ENCODE peak calls at places on chromosomes 12 and 14, in seven cellular contexts. One of them, this sample, is unnamed.

GRCh38 chr12:124913474-124914391 is 717 bp downstream of the UBC start:
- DNase-seq in NCI-H1092: no peak
- DNase-seq in tibial artery: peak
- DNase-seq in germinal center: peak
- DNase-seq in DND-41: peak
- DNase-seq in CD4-positive, CD25-positive, alpha-beta regulatory T cell: peak
- DNase-seq in choroid plexus epithelial cell: peak
- DNase-seq in this sample: peak

GRCh38 chr12:18897816-18898215 is 159.9 kb downstream of the CAPZA3 start:
- DNase-seq in NCI-H1092: no peak
- DNase-seq in tibial artery: no peak
- DNase-seq in germinal center: no peak
- DNase-seq in DND-41: no peak
- DNase-seq in CD4-positive, CD25-positive, alpha-beta regulatory T cell: no peak
- DNase-seq in choroid plexus epithelial cell: peak
- DNase-seq in this sample: no peak

GRCh38 chr12:27333311-27334009 is 824 bp downstream of the BMAL2 start:
- DNase-seq in NCI-H1092: no peak
- DNase-seq in tibial artery: peak
- DNase-seq in germinal center: peak
- DNase-seq in DND-41: peak
- DNase-seq in CD4-positive, CD25-positive, alpha-beta regulatory T cell: peak
- DNase-seq in choroid plexus epithelial cell: peak
- DNase-seq in this sample: peak

GRCh38 chr12:86137936-86138335 is 118.3 kb downstream of the MGAT4C start:
- DNase-seq in NCI-H1092: no peak
- DNase-seq in tibial artery: no peak
- DNase-seq in germinal center: no peak
- DNase-seq in DND-41: no peak
- DNase-seq in CD4-positive, CD25-positive, alpha-beta regulatory T cell: no peak
- DNase-seq in choroid plexus epithelial cell: peak
- DNase-seq in this sample: no peak

GRCh38 chr14:69491226-69491625 is 6.7 kb downstream of the PLEKHD1 start:
- DNase-seq in NCI-H1092: no peak
- DNase-seq in tibial artery: no peak
- DNase-seq in germinal center: no peak
- DNase-seq in DND-41: no peak
- DNase-seq in CD4-positive, CD25-positive, alpha-beta regulatory T cell: no peak
- DNase-seq in choroid plexus epithelial cell: no peak
- DNase-seq in this sample: no peak

GRCh38 chr12:111529424-111530368 is 69.4 kb downstream of the ATXN2 start:
- DNase-seq in NCI-H1092: no peak
- DNase-seq in tibial artery: no peak
- DNase-seq in germinal center: peak
- DNase-seq in DND-41: peak
- DNase-seq in CD4-positive, CD25-positive, alpha-beta regulatory T cell: peak
- DNase-seq in choroid plexus epithelial cell: peak
- DNase-seq in this sample: no peak

GRCh38 chr14:88271205-88271604 is 51.9 kb downstream of the KCNK10 start:
- DNase-seq in NCI-H1092: no peak
- DNase-seq in tibial artery: no peak
- DNase-seq in germinal center: no peak
- DNase-seq in DND-41: no peak
- DNase-seq in CD4-positive, CD25-positive, alpha-beta regulatory T cell: no peak
- DNase-seq in choroid plexus epithelial cell: no peak
- DNase-seq in this sample: no peak

GRCh38 chr14:77014004-77014604 is 14.4 kb downstream of the IRF2BPL start:
- DNase-seq in NCI-H1092: no peak
- DNase-seq in tibial artery: no peak
- DNase-seq in germinal center: no peak
- DNase-seq in DND-41: no peak
- DNase-seq in CD4-positive, CD25-positive, alpha-beta regulatory T cell: no peak
- DNase-seq in choroid plexus epithelial cell: peak
- DNase-seq in this sample: peak

GRCh38 chr12:111304642-111305071 is 64.2 kb downstream of the PHETA1 start:
- DNase-seq in NCI-H1092: no peak
- DNase-seq in tibial artery: no peak
- DNase-seq in germinal center: peak
- DNase-seq in DND-41: peak
- DNase-seq in CD4-positive, CD25-positive, alpha-beta regulatory T cell: peak
- DNase-seq in choroid plexus epithelial cell: peak
- DNase-seq in this sample: no peak

GRCh38 chr12:52879394-52880351 is 25.2 kb downstream of the KRT8 start:
- DNase-seq in NCI-H1092: peak
- DNase-seq in tibial artery: peak
- DNase-seq in germinal center: peak
- DNase-seq in DND-41: peak
- DNase-seq in CD4-positive, CD25-positive, alpha-beta regulatory T cell: peak
- DNase-seq in choroid plexus epithelial cell: peak
- DNase-seq in this sample: peak

GRCh38 chr14:58796201-58796600 is 158.4 kb downstream of the DACT1 start:
- DNase-seq in NCI-H1092: no peak
- DNase-seq in tibial artery: no peak
- DNase-seq in germinal center: no peak
- DNase-seq in DND-41: no peak
- DNase-seq in CD4-positive, CD25-positive, alpha-beta regulatory T cell: no peak
- DNase-seq in choroid plexus epithelial cell: no peak
- DNase-seq in this sample: no peak

GRCh38 chr14:39621223-39621622 is 189.0 kb upstream of the FBXO33 start:
- DNase-seq in NCI-H1092: no peak
- DNase-seq in tibial artery: no peak
- DNase-seq in germinal center: no peak
- DNase-seq in DND-41: no peak
- DNase-seq in CD4-positive, CD25-positive, alpha-beta regulatory T cell: no peak
- DNase-seq in choroid plexus epithelial cell: no peak
- DNase-seq in this sample: no peak

GRCh38 chr12:76025601-76026575 is 5.7 kb downstream of the PHLDA1 start:
- DNase-seq in NCI-H1092: no peak
- DNase-seq in tibial artery: no peak
- DNase-seq in germinal center: no peak
- DNase-seq in DND-41: no peak
- DNase-seq in CD4-positive, CD25-positive, alpha-beta regulatory T cell: no peak
- DNase-seq in choroid plexus epithelial cell: peak
- DNase-seq in this sample: no peak

GRCh38 chr12:57241556-57242310 is 9.3 kb downstream of the STAC3 start:
- DNase-seq in NCI-H1092: no peak
- DNase-seq in tibial artery: peak
- DNase-seq in germinal center: no peak
- DNase-seq in DND-41: no peak
- DNase-seq in CD4-positive, CD25-positive, alpha-beta regulatory T cell: no peak
- DNase-seq in choroid plexus epithelial cell: no peak
- DNase-seq in this sample: no peak

This sample was measured in aorta.